ENCODE peak calls at places on chromosomes 2 and 18, in eight cellular contexts. One of them, this sample, is unnamed. For H3K27me3, the result is how much of the 10 kb centered on the place peaks cover.

GRCh38 chr2:134365356-134365755 is 111.5 kb downstream of the MGAT5 start:
- DNase-seq in transverse colon: no peak
- DNase-seq in HCT116: peak
- DNase-seq in suprapubic skin: no peak
- DNase-seq in heart left ventricle: no peak
- DNase-seq in body of pancreas: no peak
- DNase-seq in endothelial cell of umbilical vein: no peak
- DNase-seq in ovary: no peak
- DNase-seq in this sample: no peak

GRCh38 chr2:74690571-74690970 is 36.5 kb downstream of the SEMA4F start:
- DNase-seq in transverse colon: no peak
- DNase-seq in HCT116: peak
- DNase-seq in ovary: no peak
- DNase-seq in heart left ventricle: no peak
- DNase-seq in body of pancreas: peak
- DNase-seq in suprapubic skin: no peak
- DNase-seq in endothelial cell of umbilical vein: peak
- DNase-seq in this sample: no peak

GRCh38 chr2:150586858-150587257 is 99.4 kb upstream of the RND3 start:
- DNase-seq in body of pancreas: no peak
- DNase-seq in HCT116: no peak
- DNase-seq in endothelial cell of umbilical vein: peak
- DNase-seq in transverse colon: no peak
- DNase-seq in ovary: no peak
- DNase-seq in suprapubic skin: no peak
- DNase-seq in heart left ventricle: no peak
- DNase-seq in this sample: no peak

GRCh38 chr2:31079665-31080064 is 58.6 kb downstream of the GALNT14 start:
- DNase-seq in HCT116: no peak
- DNase-seq in ovary: no peak
- DNase-seq in endothelial cell of umbilical vein: no peak
- DNase-seq in suprapubic skin: no peak
- DNase-seq in heart left ventricle: no peak
- DNase-seq in transverse colon: no peak
- DNase-seq in body of pancreas: no peak
- DNase-seq in this sample: no peak

GRCh38 chr2:138223321-138223720 is 259.0 kb downstream of the HNMT start:
- DNase-seq in suprapubic skin: no peak
- DNase-seq in HCT116: no peak
- DNase-seq in body of pancreas: no peak
- DNase-seq in endothelial cell of umbilical vein: no peak
- DNase-seq in heart left ventricle: no peak
- DNase-seq in ovary: no peak
- DNase-seq in transverse colon: no peak
- DNase-seq in this sample: no peak

GRCh38 chr2:55771612-55772011 is 78.0 kb upstream of the PNPT1 start:
- DNase-seq in HCT116: peak
- DNase-seq in transverse colon: no peak
- DNase-seq in ovary: no peak
- DNase-seq in suprapubic skin: no peak
- DNase-seq in heart left ventricle: no peak
- DNase-seq in endothelial cell of umbilical vein: peak
- DNase-seq in body of pancreas: no peak
- DNase-seq in this sample: no peak

GRCh38 chr18:8960740-8961657 is 141.5 kb upstream of the NDUFV2 start:
- DNase-seq in transverse colon: no peak
- DNase-seq in suprapubic skin: no peak
- DNase-seq in HCT116: no peak
- DNase-seq in body of pancreas: no peak
- DNase-seq in heart left ventricle: no peak
- DNase-seq in ovary: no peak
- DNase-seq in endothelial cell of umbilical vein: no peak
- DNase-seq in this sample: no peak

GRCh38 chr18:2536493-2536892 is 34.8 kb downstream of the METTL4 start:
- DNase-seq in transverse colon: no peak
- DNase-seq in suprapubic skin: no peak
- DNase-seq in heart left ventricle: no peak
- DNase-seq in endothelial cell of umbilical vein: no peak
- DNase-seq in body of pancreas: no peak
- DNase-seq in ovary: no peak
- DNase-seq in HCT116: no peak
- DNase-seq in this sample: no peak

GRCh38 chr2:226771067-226771466 is 28.6 kb downstream of the IRS1 start:
- DNase-seq in transverse colon: peak
- DNase-seq in body of pancreas: no peak
- DNase-seq in HCT116: no peak
- DNase-seq in suprapubic skin: no peak
- DNase-seq in heart left ventricle: no peak
- DNase-seq in endothelial cell of umbilical vein: no peak
- DNase-seq in ovary: no peak
- DNase-seq in this sample: no peak

GRCh38 chr2:3282056-3282998 is 95.3 kb downstream of the EIPR1 start:
- DNase-seq in heart left ventricle: peak
- DNase-seq in suprapubic skin: no peak
- DNase-seq in transverse colon: no peak
- DNase-seq in body of pancreas: peak
- DNase-seq in endothelial cell of umbilical vein: no peak
- DNase-seq in HCT116: no peak
- DNase-seq in ovary: peak
- DNase-seq in this sample: peak

GRCh38 chr2:97750017-97750416 is 36.6 kb downstream of the ZAP70 start:
- DNase-seq in transverse colon: no peak
- DNase-seq in HCT116: no peak
- DNase-seq in endothelial cell of umbilical vein: no peak
- DNase-seq in suprapubic skin: peak
- DNase-seq in ovary: no peak
- DNase-seq in heart left ventricle: no peak
- DNase-seq in body of pancreas: no peak
- DNase-seq in this sample: no peak

GRCh38 chr18:9619056-9619455 is 4.7 kb upstream of the PPP4R1 start:
- DNase-seq in transverse colon: no peak
- DNase-seq in HCT116: no peak
- DNase-seq in endothelial cell of umbilical vein: no peak
- DNase-seq in ovary: no peak
- DNase-seq in body of pancreas: no peak
- DNase-seq in suprapubic skin: no peak
- DNase-seq in heart left ventricle: no peak
- DNase-seq in this sample: no peak

GRCh38 chr2:21256006-21256405 is 132.2 kb downstream of the TDRD15 start:
- DNase-seq in heart left ventricle: peak
- DNase-seq in body of pancreas: no peak
- DNase-seq in transverse colon: peak
- DNase-seq in endothelial cell of umbilical vein: peak
- DNase-seq in HCT116: no peak
- DNase-seq in suprapubic skin: no peak
- DNase-seq in ovary: no peak
- DNase-seq in this sample: no peak

GRCh38 chr2:24613154-24613814 is 122.2 kb downstream of the NCOA1 start:
- DNase-seq in body of pancreas: no peak
- DNase-seq in HCT116: peak
- DNase-seq in endothelial cell of umbilical vein: peak
- DNase-seq in suprapubic skin: no peak
- DNase-seq in heart left ventricle: no peak
- DNase-seq in ovary: no peak
- DNase-seq in transverse colon: no peak
- DNase-seq in this sample: no peak

GRCh38 chr2:232483923-232484627 is 3.6 kb downstream of the ECEL1 start:
- DNase-seq in ovary: peak
- DNase-seq in suprapubic skin: no peak
- DNase-seq in endothelial cell of umbilical vein: no peak
- DNase-seq in transverse colon: no peak
- DNase-seq in HCT116: no peak
- DNase-seq in heart left ventricle: no peak
- DNase-seq in body of pancreas: peak
- DNase-seq in this sample: no peak

GRCh38 chr2:68388772-68389171 is 23.7 kb downstream of the PLEK start:
- DNase-seq in ovary: no peak
- DNase-seq in endothelial cell of umbilical vein: no peak
- DNase-seq in transverse colon: no peak
- DNase-seq in body of pancreas: no peak
- DNase-seq in HCT116: no peak
- DNase-seq in suprapubic skin: no peak
- DNase-seq in heart left ventricle: no peak
- DNase-seq in this sample: no peak

GRCh38 chr18:61738042-61738441 is 154.8 kb downstream of the RNF152 start:
- DNase-seq in heart left ventricle: no peak
- DNase-seq in suprapubic skin: no peak
- DNase-seq in transverse colon: no peak
- DNase-seq in body of pancreas: no peak
- DNase-seq in ovary: no peak
- DNase-seq in endothelial cell of umbilical vein: no peak
- DNase-seq in HCT116: no peak
- DNase-seq in this sample: no peak

GRCh38 chr18:61732854-61733253 is 160.0 kb downstream of the RNF152 start:
- DNase-seq in ovary: no peak
- DNase-seq in heart left ventricle: no peak
- DNase-seq in transverse colon: no peak
- DNase-seq in body of pancreas: peak
- DNase-seq in endothelial cell of umbilical vein: no peak
- DNase-seq in HCT116: no peak
- DNase-seq in suprapubic skin: no peak
- DNase-seq in this sample: no peak

GRCh38 chr18:61736168-61736567 is 156.6 kb downstream of the RNF152 start:
- DNase-seq in body of pancreas: no peak
- DNase-seq in endothelial cell of umbilical vein: no peak
- DNase-seq in HCT116: no peak
- DNase-seq in heart left ventricle: no peak
- DNase-seq in suprapubic skin: no peak
- DNase-seq in transverse colon: no peak
- DNase-seq in ovary: no peak
- DNase-seq in this sample: no peak

GRCh38 chr18:61738488-61738887 is 154.3 kb downstream of the RNF152 start:
- DNase-seq in transverse colon: no peak
- DNase-seq in HCT116: no peak
- DNase-seq in endothelial cell of umbilical vein: peak
- DNase-seq in body of pancreas: no peak
- DNase-seq in suprapubic skin: no peak
- DNase-seq in heart left ventricle: no peak
- DNase-seq in ovary: no peak
- DNase-seq in this sample: no peak

GRCh38 chr18:61735564-61736102 is 157.2 kb downstream of the RNF152 start:
- DNase-seq in ovary: no peak
- DNase-seq in heart left ventricle: no peak
- DNase-seq in suprapubic skin: no peak
- DNase-seq in HCT116: no peak
- DNase-seq in transverse colon: no peak
- DNase-seq in body of pancreas: peak
- DNase-seq in endothelial cell of umbilical vein: no peak
- DNase-seq in this sample: no peak
- TF ChIP-seq POLR2A in ovary: no peak
- TF ChIP-seq POLR2A in heart left ventricle: no peak
- TF ChIP-seq POLR2A in suprapubic skin: no peak
- TF ChIP-seq POLR2A in HCT116: no peak
- TF ChIP-seq POLR2A in transverse colon: no peak
- TF ChIP-seq POLR2A in body of pancreas: no peak
- TF ChIP-seq POLR2A in endothelial cell of umbilical vein: no peak
- TF ChIP-seq POLR2A in this sample: no peak

GRCh38 chr2:48272199-48272598 is 257.8 kb upstream of the STON1 start:
- DNase-seq in heart left ventricle: no peak
- DNase-seq in body of pancreas: no peak
- DNase-seq in endothelial cell of umbilical vein: no peak
- DNase-seq in suprapubic skin: no peak
- DNase-seq in ovary: no peak
- DNase-seq in HCT116: no peak
- DNase-seq in transverse colon: no peak
- DNase-seq in this sample: no peak
- H3K27me3 ChIP-seq in heart left ventricle: under half
- H3K27me3 ChIP-seq in body of pancreas: under half
- H3K27me3 ChIP-seq in endothelial cell of umbilical vein: under half
- H3K27me3 ChIP-seq in suprapubic skin: under half
- H3K27me3 ChIP-seq in ovary: under half
- H3K27me3 ChIP-seq in HCT116: under half
- H3K27me3 ChIP-seq in transverse colon: under half
- H3K27me3 ChIP-seq in this sample: under half

GRCh38 chr2:195636890-195637289 is 20.1 kb upstream of the SLC39A10 start:
- DNase-seq in ovary: no peak
- DNase-seq in endothelial cell of umbilical vein: no peak
- DNase-seq in HCT116: no peak
- DNase-seq in transverse colon: no peak
- DNase-seq in body of pancreas: no peak
- DNase-seq in heart left ventricle: no peak
- DNase-seq in suprapubic skin: no peak
- DNase-seq in this sample: no peak

GRCh38 chr2:195639959-195640358 is 17.1 kb upstream of the SLC39A10 start:
- DNase-seq in endothelial cell of umbilical vein: no peak
- DNase-seq in heart left ventricle: no peak
- DNase-seq in body of pancreas: no peak
- DNase-seq in transverse colon: no peak
- DNase-seq in suprapubic skin: no peak
- DNase-seq in HCT116: no peak
- DNase-seq in ovary: no peak
- DNase-seq in this sample: no peak

GRCh38 chr2:195642027-195642676 is 14.9 kb upstream of the SLC39A10 start:
- DNase-seq in heart left ventricle: no peak
- DNase-seq in suprapubic skin: no peak
- DNase-seq in HCT116: no peak
- DNase-seq in transverse colon: no peak
- DNase-seq in ovary: no peak
- DNase-seq in body of pancreas: no peak
- DNase-seq in endothelial cell of umbilical vein: no peak
- DNase-seq in this sample: no peak

GRCh38 chr2:195638738-195639137 is 18.3 kb upstream of the SLC39A10 start:
- DNase-seq in transverse colon: no peak
- DNase-seq in body of pancreas: no peak
- DNase-seq in ovary: no peak
- DNase-seq in endothelial cell of umbilical vein: no peak
- DNase-seq in heart left ventricle: no peak
- DNase-seq in HCT116: no peak
- DNase-seq in suprapubic skin: no peak
- DNase-seq in this sample: no peak

DNA sequence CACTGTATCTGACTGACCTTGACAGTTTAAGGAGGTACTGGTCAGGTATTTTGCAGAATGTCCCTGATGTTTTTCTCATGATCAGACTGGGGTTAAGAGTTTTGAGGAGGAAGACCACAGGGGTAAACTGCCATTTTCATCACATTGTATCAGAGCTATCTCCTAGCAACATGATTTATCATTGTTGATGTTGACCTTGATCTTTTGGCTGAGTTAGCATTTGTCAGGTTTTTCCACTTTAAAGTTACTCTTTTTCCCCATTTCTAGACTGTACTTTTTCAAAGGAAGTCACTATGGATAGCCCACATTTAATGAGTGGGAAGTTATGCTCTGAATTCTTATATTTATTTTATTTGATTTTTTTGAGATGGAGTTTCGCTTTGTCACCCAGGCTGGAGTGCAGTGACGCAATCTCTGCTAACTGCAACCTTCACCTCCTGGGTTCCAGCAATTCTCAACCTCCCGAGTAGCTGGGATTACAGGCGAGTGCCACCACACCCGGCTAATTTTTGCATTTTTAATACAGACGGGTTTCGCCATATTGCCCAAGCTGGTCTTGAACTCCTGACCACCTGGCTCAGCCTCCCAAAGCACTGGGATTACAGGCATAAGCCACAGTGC is 17.7 kb upstream of the SLC39A10 start:
- DNase-seq in body of pancreas: no peak
- DNase-seq in heart left ventricle: no peak
- DNase-seq in transverse colon: no peak
- DNase-seq in HCT116: no peak
- DNase-seq in suprapubic skin: no peak
- DNase-seq in ovary: no peak
- DNase-seq in endothelial cell of umbilical vein: no peak
- DNase-seq in this sample: no peak
- H3K27ac ChIP-seq in body of pancreas: no peak
- H3K27ac ChIP-seq in heart left ventricle: no peak
- H3K27ac ChIP-seq in transverse colon: no peak
- H3K27ac ChIP-seq in HCT116: no peak
- H3K27ac ChIP-seq in suprapubic skin: no peak
- H3K27ac ChIP-seq in ovary: no peak
- H3K27ac ChIP-seq in endothelial cell of umbilical vein: no peak
- H3K27ac ChIP-seq in this sample: no peak

GRCh38 chr2:195612515-195613495 is 44.2 kb upstream of the SLC39A10 start:
- DNase-seq in transverse colon: no peak
- DNase-seq in suprapubic skin: no peak
- DNase-seq in ovary: no peak
- DNase-seq in heart left ventricle: no peak
- DNase-seq in endothelial cell of umbilical vein: peak
- DNase-seq in body of pancreas: peak
- DNase-seq in HCT116: no peak
- DNase-seq in this sample: no peak
- TF ChIP-seq POLR2A in transverse colon: no peak
- TF ChIP-seq POLR2A in suprapubic skin: no peak
- TF ChIP-seq POLR2A in ovary: no peak
- TF ChIP-seq POLR2A in heart left ventricle: no peak
- TF ChIP-seq POLR2A in endothelial cell of umbilical vein: no peak
- TF ChIP-seq POLR2A in body of pancreas: peak
- TF ChIP-seq POLR2A in HCT116: no peak
- TF ChIP-seq POLR2A in this sample: no peak